ENCODE peak calls at places on chromosomes 1 and 21, in seven cellular contexts. H is T-helper 17 cell, K is hypothalamus, L is ecto neural progenitor cell, U is IMR-90, I is lung, Q is Peyer's patch. G is an unnamed sample.

GRCh38 chr1:36514501-36514900 is 31.8 kb upstream of the CSF3R start:
- DNase-seq in H (no peak), K (no peak), L (no peak), U (no peak), I (no peak), Q (no peak), G (no peak)

GRCh38 chr1:108962681-108963051 is 618 bp downstream of the CLCC1 start:
- DNase-seq in H (no peak), K (no peak), L (no peak), U (peak), I (peak), Q (peak), G (peak)

GRCh38 chr1:75136921-75137641 is 2.9 kb downstream of the LHX8 start:
- DNase-seq in H (no peak), K (no peak), L (peak), U (no peak), I (no peak), Q (no peak), G (no peak)

GRCh38 chr1:199522936-199523335 is 504.6 kb upstream of the NR5A2 start:
- DNase-seq in H (no peak), K (no peak), L (no peak), U (peak), I (no peak), Q (no peak), G (no peak)

GRCh38 chr1:109634292-109634691 is 14.7 kb downstream of the AMPD2 start:
- DNase-seq in H (no peak), K (no peak), L (peak), U (no peak), I (peak), Q (no peak), G (no peak)

GRCh38 chr1:53122194-53122846 is 20.1 kb downstream of the SLC1A7 start:
- DNase-seq in H (no peak), K (no peak), L (no peak), U (peak), I (no peak), Q (no peak), G (no peak)

GRCh38 chr1:184648856-184649201 is 105.8 kb downstream of the EDEM3 start:
- DNase-seq in H (no peak), K (no peak), L (no peak), U (no peak), I (no peak), Q (no peak), G (no peak)

GRCh38 chr1:37240897-37241296 is 206.6 kb upstream of the GRIK3 start:
- DNase-seq in H (no peak), K (no peak), L (no peak), U (no peak), I (no peak), Q (no peak), G (no peak)

GRCh38 chr1:238279694-238280380 is 389.1 kb upstream of the ZP4 start:
- DNase-seq in H (no peak), K (no peak), L (no peak), U (no peak), I (no peak), Q (no peak), G (no peak)

GRCh38 chr1:6039031-6039430 is 6.7 kb upstream of the KCNAB2 start:
- DNase-seq in H (no peak), K (no peak), L (no peak), U (no peak), I (no peak), Q (no peak), G (no peak)

GRCh38 chr1:12454406-12455391 is 163.3 kb downstream of the DHRS3 start:
- DNase-seq in H (no peak), K (no peak), L (no peak), U (peak), I (no peak), Q (no peak), G (peak)

GRCh38 chr1:34656706-34657105 is 98.1 kb upstream of the GJB5 start:
- DNase-seq in H (no peak), K (no peak), L (no peak), U (no peak), I (no peak), Q (no peak), G (no peak)

GRCh38 chr1:27589841-27590426 is 14.0 kb downstream of the AHDC1 start:
- DNase-seq in H (no peak), K (peak), L (no peak), U (peak), I (no peak), Q (no peak), G (peak)

GRCh38 chr21:35294231-35294898 is 245.3 kb upstream of the RUNX1 start:
- DNase-seq in H (no peak), K (no peak), L (no peak), U (no peak), I (no peak), Q (peak), G (no peak)

GRCh38 chr1:169630006-169630405 is at the start of gene SELP:
- DNase-seq in H (no peak), K (no peak), L (no peak), U (no peak), I (no peak), Q (no peak), G (peak)

GRCh38 chr1:56469640-56470371 is 109.6 kb downstream of the PLPP3 start:
- DNase-seq in H (no peak), K (no peak), L (no peak), U (peak), I (no peak), Q (no peak), G (no peak)

GRCh38 chr1:235741294-235741693 is 91.7 kb upstream of the GNG4 start:
- DNase-seq in H (no peak), K (no peak), L (no peak), U (peak), I (no peak), Q (no peak), G (no peak)

GRCh38 chr1:196380311-196380710 is 227.9 kb downstream of the KCNT2 start:
- DNase-seq in H (no peak), K (no peak), L (no peak), U (no peak), I (no peak), Q (no peak), G (no peak)

GRCh38 chr21:30994917-30995316 is 43.4 kb downstream of the KRTAP19-8 start:
- DNase-seq in H (no peak), K (no peak), L (no peak), U (no peak), I (no peak), Q (no peak), G (no peak)

GRCh38 chr1:247357062-247357780 is 25.6 kb upstream of the ZNF496 start:
- DNase-seq in H (no peak), K (no peak), L (no peak), U (peak), I (no peak), Q (no peak), G (peak)

GRCh38 chr1:20770314-20771087 is 16.6 kb downstream of the HP1BP3 start:
- DNase-seq in H (no peak), K (no peak), L (no peak), U (peak), I (no peak), Q (no peak), G (no peak)

GRCh38 chr1:153663211-153663610 is 4.7 kb downstream of the SNAPIN start:
- DNase-seq in H (no peak), K (no peak), L (no peak), U (peak), I (no peak), Q (peak), G (no peak)

GRCh38 chr1:86546787-86547221 is at the start of gene CLCA4:
- DNase-seq in H (no peak), K (no peak), L (no peak), U (no peak), I (no peak), Q (no peak), G (no peak)

GRCh38 chr1:48031676-48032075 is 34.5 kb upstream of the TRABD2B start:
- DNase-seq in H (no peak), K (no peak), L (no peak), U (no peak), I (no peak), Q (peak), G (no peak)

GRCh38 chr1:165383067-165383466 is 26.6 kb upstream of the LMX1A start:
- DNase-seq in H (no peak), K (peak), L (no peak), U (peak), I (no peak), Q (no peak), G (peak)

GRCh38 chr1:226863446-226863845 is 7.0 kb upstream of the PSEN2 start:
- DNase-seq in H (no peak), K (no peak), L (no peak), U (peak), I (no peak), Q (no peak), G (no peak)